ENCODE peak calls at places on chromosomes 11 and 22, in five cellular contexts. C, Z, U, E and J are unnamed samples.

GRCh38 chr11:105910095-105910715 is 111.8 kb downstream of the MSANTD4 start:
- DNase-seq in C (no peak), Z (no peak), U (no peak), E (no peak), J (peak)

GRCh38 chr11:109795234-109795633 is 298.0 kb upstream of the ZC3H12C start:
- DNase-seq in C (no peak), Z (no peak), U (no peak), E (no peak), J (peak)

GRCh38 chr22:30562391-30562790 is 12.1 kb downstream of the GAL3ST1 start:
- DNase-seq in C (no peak), Z (no peak), U (no peak), E (no peak), J (no peak)

GRCh38 chr22:49150801-49151221 is 676.9 kb downstream of the BRD1 start:
- DNase-seq in C (no peak), Z (peak), U (no peak), E (no peak), J (no peak)

GRCh38 chr11:126359431-126360048 is 4.1 kb downstream of the ST3GAL4 start:
- DNase-seq in C (no peak), Z (peak), U (peak), E (peak), J (peak)

GRCh38 chr22:31846161-31847115 is 92.6 kb downstream of the DEPDC5 start:
- DNase-seq in C (no peak), Z (peak), U (no peak), E (no peak), J (no peak)

GRCh38 chr11:46296520-46297448 is 19.3 kb downstream of the CREB3L1 start:
- DNase-seq in C (no peak), Z (peak), U (peak), E (peak), J (peak)

GRCh38 chr11:57800444-57801184 is 39.0 kb downstream of the CTNND1 start:
- DNase-seq in C (no peak), Z (peak), U (no peak), E (peak), J (peak)

GRCh38 chr11:43687120-43687791 is 6.7 kb downstream of the HSD17B12 start:
- DNase-seq in C (no peak), Z (no peak), U (peak), E (peak), J (peak)

GRCh38 chr22:48573766-48574165 is 1253.9 kb downstream of the BRD1 start:
- DNase-seq in C (no peak), Z (no peak), U (no peak), E (no peak), J (no peak)

GRCh38 chr11:11036185-11037161 is 178.6 kb upstream of the ZBED5 start:
- DNase-seq in C (peak), Z (peak), U (no peak), E (peak), J (peak)

GRCh38 chr11:3840870-3841425 is at the start of gene RHOG:
- DNase-seq in C (no peak), Z (peak), U (peak), E (peak), J (peak)

GRCh38 chr11:46341454-46341853 is 5.8 kb upstream of the DGKZ start:
- DNase-seq in C (no peak), Z (no peak), U (no peak), E (no peak), J (no peak)

GRCh38 chr11:132402056-132402684 is 1031.8 kb downstream of the NTM start:
- DNase-seq in C (no peak), Z (peak), U (peak), E (peak), J (peak)

GRCh38 chr11:29452131-29452530 is 564.7 kb downstream of the KCNA4 start:
- DNase-seq in C (no peak), Z (no peak), U (no peak), E (peak), J (peak)

GRCh38 chr11:130166457-130166784 is 6.8 kb downstream of the ST14 start:
- DNase-seq in C (no peak), Z (peak), U (no peak), E (peak), J (peak)

GRCh38 chr11:11973361-11973800 is 35.0 kb downstream of the DKK3 start:
- DNase-seq in C (no peak), Z (no peak), U (peak), E (peak), J (no peak)

GRCh38 chr11:78140392-78141077 is 1.1 kb upstream of the ALG8 start:
- DNase-seq in C (no peak), Z (no peak), U (no peak), E (no peak), J (no peak)

GRCh38 chr11:67644042-67644441 is 4.5 kb upstream of the TBX10 start:
- DNase-seq in C (no peak), Z (peak), U (no peak), E (no peak), J (no peak)
- H3K4me3 ChIP-seq in C (no peak), Z (no peak), U (no peak), E (no peak), J (no peak)

DNA sequence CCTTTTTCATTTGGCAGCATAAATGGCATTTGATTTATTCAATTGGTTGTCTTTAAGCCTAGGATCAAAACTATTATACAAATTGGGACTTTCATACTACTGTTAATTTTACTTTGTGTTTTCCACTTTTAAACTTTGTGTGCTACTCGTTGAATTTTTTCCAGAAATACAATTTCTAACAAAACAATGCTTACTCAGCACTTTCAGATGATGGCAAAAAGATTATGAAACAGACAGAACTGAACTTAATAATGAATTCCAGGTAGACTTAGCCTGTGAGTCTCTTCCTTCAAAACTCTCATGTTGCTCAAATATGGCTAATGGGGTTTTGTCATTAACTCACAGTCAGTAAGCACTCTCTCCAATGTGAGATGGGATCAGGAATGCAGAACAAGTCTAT is 26.3 kb downstream of the OR5T2 start:
- DNase-seq in C (no peak), Z (no peak), U (no peak), E (no peak), J (no peak)
- H3K4me3 ChIP-seq in C (no peak), Z (no peak), U (no peak), E (no peak), J (no peak)

DNA sequence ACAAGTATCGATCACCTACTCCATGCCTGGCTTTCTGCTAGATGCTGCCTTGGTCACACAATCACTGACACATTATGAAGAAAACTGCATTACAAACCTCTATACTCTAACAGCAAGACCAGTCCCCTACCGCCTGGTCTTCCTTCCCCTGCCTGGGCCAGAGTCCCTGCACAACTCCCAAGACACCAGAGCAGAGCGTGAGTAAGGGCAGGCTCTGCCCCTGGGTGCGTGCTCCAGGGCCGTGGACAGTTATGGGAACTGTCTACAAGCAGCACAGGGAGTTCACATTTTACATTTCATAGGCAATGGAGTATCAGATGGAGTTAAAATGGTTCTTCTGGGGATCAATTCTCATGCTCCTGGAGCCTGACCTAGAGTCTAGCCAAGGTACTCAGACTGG is 6.5 kb downstream of the FZD4 start:
- DNase-seq in C (no peak), Z (no peak), U (peak), E (no peak), J (no peak)
- H3K4me3 ChIP-seq in C (no peak), Z (no peak), U (peak), E (no peak), J (no peak)

GRCh38 chr22:36323855-36324331 is 63.9 kb downstream of the MYH9 start:
- DNase-seq in C (peak), Z (no peak), U (peak), E (peak), J (no peak)
- H3K4me3 ChIP-seq in C (no peak), Z (no peak), U (peak), E (no peak), J (no peak)

GRCh38 chr22:41589601-41590365 is at the start of gene PMM1:
- DNase-seq in C (peak), Z (peak), U (peak), E (peak), J (peak)
- H3K4me3 ChIP-seq in C (peak), Z (peak), U (peak), E (peak), J (peak)

DNA sequence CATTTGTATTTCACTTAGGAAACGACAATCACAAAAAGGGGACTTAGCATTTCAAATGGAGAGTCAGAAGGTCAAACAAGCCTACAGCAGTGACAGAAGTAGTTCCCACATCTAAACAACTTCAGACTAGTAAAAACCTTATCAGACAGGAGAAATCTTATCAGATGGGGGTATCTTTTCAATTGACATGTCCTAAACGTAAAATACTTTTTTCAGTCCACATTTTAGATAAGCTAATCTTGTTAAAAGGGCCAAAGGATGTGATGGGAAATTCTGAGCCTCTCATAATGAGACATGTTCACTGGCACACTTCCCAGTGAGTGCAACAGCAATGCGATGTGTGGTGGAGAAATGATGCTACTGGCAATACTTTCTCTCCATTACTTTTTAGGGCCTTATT is 2.4 kb downstream of the MAPK1 start:
- DNase-seq in C (no peak), Z (no peak), U (no peak), E (peak), J (peak)
- H3K4me3 ChIP-seq in C (no peak), Z (no peak), U (no peak), E (peak), J (no peak)

GRCh38 chr11:102110761-102111010 is 439 bp downstream of the YAP1 start:
- DNase-seq in C (no peak), Z (no peak), U (no peak), E (no peak), J (no peak)
- H3K4me3 ChIP-seq in C (peak), Z (peak), U (peak), E (peak), J (peak)

DNA sequence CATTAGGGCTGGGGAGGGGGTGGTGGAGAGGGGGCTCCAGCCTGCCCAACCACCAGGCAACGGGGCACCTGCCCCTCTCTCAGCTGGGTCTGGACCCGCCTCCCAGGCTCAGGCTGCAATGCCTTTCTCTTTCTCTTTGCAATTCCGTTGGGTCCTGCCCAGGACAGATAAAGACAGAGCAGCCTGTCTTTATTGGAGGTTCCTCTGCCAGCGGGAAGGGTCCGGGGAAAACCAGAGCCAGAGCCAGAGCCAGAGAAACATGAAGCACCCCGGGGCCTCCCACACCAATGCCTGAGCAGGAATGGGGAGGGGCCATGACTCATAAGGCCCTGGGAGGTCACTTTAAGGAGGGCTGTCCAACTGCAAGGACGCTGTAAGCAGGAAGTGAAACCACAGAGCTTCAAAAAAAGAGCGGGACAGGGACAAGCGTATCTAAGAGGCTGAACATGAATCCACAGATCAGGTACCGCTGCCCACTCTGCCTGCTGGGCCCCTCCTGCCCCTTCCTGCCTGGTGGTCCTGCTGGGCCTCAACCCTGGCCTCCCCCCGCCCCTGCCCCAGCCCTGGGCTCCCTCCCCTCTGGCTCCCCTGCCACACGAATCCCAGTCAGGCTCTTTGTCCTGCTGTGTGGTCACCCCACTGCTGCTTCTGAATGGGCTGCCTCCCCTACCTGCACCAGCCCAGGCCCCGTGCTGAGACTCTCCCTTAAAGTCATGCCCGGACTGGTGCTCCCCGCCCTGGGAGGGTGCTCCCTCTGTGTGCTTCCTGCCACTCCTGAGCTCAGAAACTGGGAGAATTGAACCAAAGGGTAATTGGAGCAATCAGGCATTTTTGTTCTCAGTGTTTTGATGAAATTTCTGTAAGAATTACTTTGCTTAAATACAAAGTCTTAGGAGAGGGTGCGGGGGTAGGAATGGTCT is at the start of gene APOBEC3B:
- DNase-seq in C (peak), Z (no peak), U (peak), E (peak), J (peak)
- H3K4me3 ChIP-seq in C (peak), Z (no peak), U (peak), E (peak), J (peak)

GRCh38 chr11:76337918-76338317 is 43.0 kb downstream of the THAP12 start:
- DNase-seq in C (no peak), Z (no peak), U (no peak), E (no peak), J (no peak)

GRCh38 chr11:76335827-76336226 is 45.1 kb downstream of the THAP12 start:
- DNase-seq in C (no peak), Z (no peak), U (no peak), E (no peak), J (no peak)

GRCh38 chr11:76337469-76337868 is 43.5 kb downstream of the THAP12 start:
- DNase-seq in C (no peak), Z (no peak), U (no peak), E (no peak), J (no peak)

GRCh38 chr11:76336597-76336996 is 44.3 kb downstream of the THAP12 start:
- DNase-seq in C (no peak), Z (no peak), U (no peak), E (no peak), J (no peak)

DNA sequence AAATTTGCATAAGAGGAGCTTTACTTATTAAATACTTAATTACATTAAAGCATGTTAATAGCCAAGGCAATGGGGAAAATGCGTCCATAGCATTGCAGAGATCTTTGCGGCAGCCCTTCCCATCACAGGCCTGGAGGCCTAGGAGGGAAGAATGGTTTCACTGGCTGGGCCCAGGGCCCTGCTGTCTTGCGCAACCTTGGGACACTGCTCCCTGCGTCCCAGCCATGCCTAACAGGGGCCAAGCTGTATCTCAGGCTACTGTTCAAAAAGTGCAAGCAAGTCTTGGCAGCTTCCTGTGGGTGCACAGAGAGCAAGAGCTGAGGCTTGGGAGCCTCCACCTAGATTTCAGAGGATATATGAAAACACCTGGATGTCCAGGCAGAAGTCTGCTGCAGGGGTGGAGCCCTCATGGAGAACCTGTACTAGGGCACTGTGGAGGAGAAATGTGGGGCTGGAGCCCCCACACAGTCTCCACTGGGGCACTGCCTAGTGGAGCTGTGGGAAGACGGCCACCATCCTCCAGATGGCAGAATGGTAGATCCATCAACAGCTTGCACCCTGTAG is 46.0 kb downstream of the THAP12 start:
- DNase-seq in C (no peak), Z (no peak), U (no peak), E (no peak), J (no peak)
- H3K4me3 ChIP-seq in C (no peak), Z (no peak), U (no peak), E (no peak), J (no peak)